ENCODE peak calls at places on chromosomes 3 and 15, in four cellular contexts. One of them, this sample, is unnamed.

GRCh38 chr3:129975332-129976090 is 991 bp downstream of the TRH start:
- DNase-seq in GM23248: peak; percentile 38
- DNase-seq in H4: no peak
- DNase-seq in substantia nigra: peak; percentile 4
- DNase-seq in this sample: no peak

GRCh38 chr3:10485380-10485779 is 20.0 kb downstream of the ATP2B2 start:
- DNase-seq in GM23248: no peak
- DNase-seq in H4: no peak
- DNase-seq in substantia nigra: no peak
- DNase-seq in this sample: no peak

GRCh38 chr3:52050571-52050970 is 5.8 kb downstream of the DUSP7 start:
- DNase-seq in GM23248: no peak
- DNase-seq in H4: no peak
- DNase-seq in substantia nigra: no peak
- DNase-seq in this sample: no peak

GRCh38 chr3:9036327-9037112 is 73.2 kb upstream of the RAD18 start:
- DNase-seq in GM23248: peak; percentile 68
- DNase-seq in H4: peak; percentile 60
- DNase-seq in substantia nigra: no peak
- DNase-seq in this sample: no peak

GRCh38 chr3:14461748-14462324 is 59.4 kb downstream of the SLC6A6 start:
- DNase-seq in GM23248: peak; percentile 80
- DNase-seq in H4: peak; percentile 45
- DNase-seq in substantia nigra: peak; percentile 59
- DNase-seq in this sample: no peak

GRCh38 chr3:156770699-156771414 is 55.3 kb upstream of the LEKR1 start:
- DNase-seq in GM23248: no peak
- DNase-seq in H4: no peak
- DNase-seq in substantia nigra: no peak
- DNase-seq in this sample: no peak

GRCh38 chr3:139309880-139310279 is 33.9 kb upstream of the MRPS22 start:
- DNase-seq in GM23248: peak; percentile 70
- DNase-seq in H4: peak; percentile 49
- DNase-seq in substantia nigra: no peak
- DNase-seq in this sample: no peak

GRCh38 chr15:77034620-77035467 is 36.1 kb downstream of the TSPAN3 start:
- DNase-seq in GM23248: peak; percentile 54
- DNase-seq in H4: no peak
- DNase-seq in substantia nigra: peak; percentile 27
- DNase-seq in this sample: no peak

GRCh38 chr3:160398820-160399346 is at the start of gene IFT80:
- DNase-seq in GM23248: peak; percentile 98
- DNase-seq in H4: peak; percentile 96
- DNase-seq in substantia nigra: peak; percentile 87
- DNase-seq in this sample: peak; percentile 98

GRCh38 chr15:77855871-77856270 is 221.6 kb downstream of the TBC1D2B start:
- DNase-seq in GM23248: no peak
- DNase-seq in H4: no peak
- DNase-seq in substantia nigra: no peak
- DNase-seq in this sample: no peak

GRCh38 chr15:43135351-43135750 is 2.0 kb downstream of the TMEM62 start:
- DNase-seq in GM23248: no peak
- DNase-seq in H4: no peak
- DNase-seq in substantia nigra: no peak
- DNase-seq in this sample: no peak

GRCh38 chr3:105793040-105793439 is 75.8 kb downstream of the CBLB start:
- DNase-seq in GM23248: no peak
- DNase-seq in H4: peak; percentile 10
- DNase-seq in substantia nigra: no peak
- DNase-seq in this sample: no peak

This sample was measured in COLO829.